ENCODE peak calls at places on chromosome 13, in nine cellular contexts. O is stimulated activated CD4-positive, alpha-beta T cell treated with anti-CD3 and anti-CD28 coated beads, TNF-alpha, amount 100 ng/mL, for 1 hour; S is activated T-helper 9 cell treated with anti-CD3 and anti-CD28 coated beads, Interleukin-2, amount 50 U/mL, for 16 hours; D is GM04503; M is AG08395; F is mucosa of descending colon; Q is mesothelial cell of epicardium; E is activated T-cell treated with anti-CD3 and anti-CD28 coated beads for 4 hours; X is AG08396. V is an unnamed sample.

GRCh38 chr13:42594577-42595571 is 20.9 kb downstream of the TNFSF11 start:
- DNase-seq in O (peak), S (peak), D (peak), M (peak), F (peak), Q (no peak), E (peak), X (peak), V (peak)

GRCh38 chr13:33150662-33151061 is 134.4 kb downstream of the KL start:
- DNase-seq in O (no peak), S (no peak), D (no peak), M (no peak), F (no peak), Q (no peak), E (no peak), X (no peak), V (no peak)

GRCh38 chr13:92896842-92897241 is 329.8 kb upstream of the GPC6 start:
- DNase-seq in O (no peak), S (no peak), D (no peak), M (no peak), F (no peak), Q (no peak), E (no peak), X (no peak), V (peak)

GRCh38 chr13:80201686-80202085 is 139.2 kb downstream of the SPRY2 start:
- DNase-seq in O (no peak), S (no peak), D (no peak), M (no peak), F (no peak), Q (no peak), E (no peak), X (no peak), V (no peak)

GRCh38 chr13:31477961-31478360 is 261.4 kb upstream of the RXFP2 start:
- DNase-seq in O (no peak), S (no peak), D (peak), M (peak), F (no peak), Q (no peak), E (no peak), X (no peak), V (no peak)

GRCh38 chr13:111303559-111303958 is 16.9 kb upstream of the TEX29 start:
- DNase-seq in O (no peak), S (no peak), D (no peak), M (no peak), F (no peak), Q (no peak), E (no peak), X (no peak), V (no peak)

GRCh38 chr13:45879666-45880065 is 28.1 kb upstream of the SIAH3 start:
- DNase-seq in O (no peak), S (no peak), D (no peak), M (no peak), F (peak), Q (no peak), E (no peak), X (no peak), V (peak)

GRCh38 chr13:21594715-21595545 is 9.0 kb downstream of the MICU2 start:
- DNase-seq in O (no peak), S (no peak), D (no peak), M (no peak), F (no peak), Q (no peak), E (no peak), X (no peak), V (no peak)

GRCh38 chr13:25847635-25848616 is 203.9 kb downstream of the SHISA2 start:
- DNase-seq in O (no peak), S (no peak), D (no peak), M (no peak), F (peak), Q (no peak), E (no peak), X (no peak), V (no peak)

GRCh38 chr13:76812206-76812882 is 73.9 kb downstream of the KCTD12 start:
- DNase-seq in O (no peak), S (no peak), D (peak), M (peak), F (no peak), Q (no peak), E (no peak), X (no peak), V (no peak)

GRCh38 chr13:111790621-111791020 is 276.3 kb upstream of the SOX1 start:
- DNase-seq in O (no peak), S (no peak), D (no peak), M (no peak), F (no peak), Q (no peak), E (no peak), X (no peak), V (no peak)

GRCh38 chr13:35804901-35805300 is 326.3 kb downstream of the DCLK1 start:
- DNase-seq in O (no peak), S (no peak), D (no peak), M (no peak), F (no peak), Q (no peak), E (no peak), X (no peak), V (no peak)

GRCh38 chr13:32125746-32126145 is 94.2 kb downstream of the FRY start:
- DNase-seq in O (no peak), S (no peak), D (no peak), M (peak), F (no peak), Q (no peak), E (no peak), X (no peak), V (no peak)

GRCh38 chr13:40221460-40222201 is 444.8 kb downstream of the FOXO1 start:
- DNase-seq in O (no peak), S (no peak), D (no peak), M (peak), F (peak), Q (no peak), E (no peak), X (no peak), V (no peak)

GRCh38 chr13:30371649-30372265 is 50.5 kb upstream of the UBE2L5 start:
- DNase-seq in O (no peak), S (peak), D (peak), M (peak), F (peak), Q (no peak), E (peak), X (peak), V (peak)

GRCh38 chr13:112431734-112432133 is 55.6 kb downstream of the SPACA7 start:
- DNase-seq in O (no peak), S (no peak), D (no peak), M (no peak), F (no peak), Q (no peak), E (no peak), X (no peak), V (no peak)

GRCh38 chr13:38767506-38768265 is 80.8 kb downstream of the FREM2 start:
- DNase-seq in O (no peak), S (no peak), D (no peak), M (no peak), F (no peak), Q (no peak), E (no peak), X (no peak), V (no peak)

GRCh38 chr13:29853131-29853530 is 2.7 kb upstream of the UBL3 start:
- DNase-seq in O (no peak), S (no peak), D (no peak), M (no peak), F (no peak), Q (no peak), E (no peak), X (no peak), V (no peak)

GRCh38 chr13:102555914-102556553 is 40.8 kb upstream of the TPP2 start:
- DNase-seq in O (no peak), S (no peak), D (peak), M (peak), F (peak), Q (no peak), E (no peak), X (peak), V (peak)

GRCh38 chr13:31862828-31863227 is 123.5 kb downstream of the RXFP2 start:
- DNase-seq in O (no peak), S (no peak), D (no peak), M (no peak), F (no peak), Q (no peak), E (no peak), X (no peak), V (no peak)

GRCh38 chr13:38309397-38309796 is 40.3 kb upstream of the UFM1 start:
- DNase-seq in O (no peak), S (no peak), D (no peak), M (no peak), F (no peak), Q (no peak), E (no peak), X (no peak), V (no peak)

GRCh38 chr13:66994097-66994496 is 236.0 kb downstream of the PCDH9 start:
- DNase-seq in O (no peak), S (no peak), D (no peak), M (peak), F (peak), Q (peak), E (no peak), X (peak), V (peak)

GRCh38 chr13:61410669-61411297 is 4.9 kb downstream of the PCDH20 start:
- DNase-seq in O (no peak), S (no peak), D (no peak), M (peak), F (no peak), Q (no peak), E (no peak), X (peak), V (peak)

GRCh38 chr13:73065665-73066350 is 7.0 kb downstream of the KLF5 start:
- DNase-seq in O (no peak), S (no peak), D (no peak), M (no peak), F (peak), Q (no peak), E (no peak), X (no peak), V (no peak)

GRCh38 chr13:27450921-27451461 is 627 bp upstream of the MTIF3 start:
- DNase-seq in O (no peak), S (peak), D (peak), M (peak), F (peak), Q (peak), E (peak), X (peak), V (peak)

GRCh38 chr13:113187263-113187669 is 21.2 kb downstream of the PCID2 start:
- DNase-seq in O (no peak), S (peak), D (peak), M (peak), F (peak), Q (no peak), E (peak), X (peak), V (no peak)

GRCh38 chr13:27796544-27797227 is 4.4 kb downstream of the GSX1 start:
- DNase-seq in O (no peak), S (no peak), D (no peak), M (no peak), F (no peak), Q (no peak), E (no peak), X (no peak), V (no peak)

GRCh38 chr13:113137656-113138292 is 15.2 kb downstream of the F10 start:
- DNase-seq in O (no peak), S (no peak), D (no peak), M (no peak), F (no peak), Q (no peak), E (no peak), X (no peak), V (no peak)

GRCh38 chr13:44140146-44140545 is 233.5 kb upstream of the SERP2 start:
- DNase-seq in O (no peak), S (no peak), D (no peak), M (no peak), F (peak), Q (no peak), E (no peak), X (no peak), V (no peak)